ENCODE peak calls at places on chromosome 11, in six cellular contexts. One of them, this sample, is unnamed.

GRCh38 chr11:121762820-121763219 is 310.1 kb upstream of the SORL1-AS1 start:
- DNase-seq in NCI-H1930: no peak
- DNase-seq in epithelial cell of proximal tubule: no peak
- DNase-seq in nephron progenitor cell: no peak
- DNase-seq in lung: no peak
- DNase-seq in non-pigmented ciliary epithelial cell: no peak
- DNase-seq in this sample: peak

GRCh38 chr11:65471410-65471762 is 27.5 kb upstream of the MALAT1 start:
- DNase-seq in non-pigmented ciliary epithelial cell: no peak
- DNase-seq in NCI-H1930: no peak
- DNase-seq in epithelial cell of proximal tubule: no peak
- DNase-seq in nephron progenitor cell: no peak
- DNase-seq in lung: peak
- DNase-seq in this sample: peak

GRCh38 chr11:9756461-9756860 is 92.6 kb downstream of the SWAP70 start:
- DNase-seq in NCI-H1930: no peak
- DNase-seq in non-pigmented ciliary epithelial cell: no peak
- DNase-seq in lung: no peak
- DNase-seq in epithelial cell of proximal tubule: no peak
- DNase-seq in nephron progenitor cell: no peak
- DNase-seq in this sample: no peak

GRCh38 chr11:20059587-20060021 is 100.7 kb downstream of the DBX1 start:
- DNase-seq in nephron progenitor cell: no peak
- DNase-seq in NCI-H1930: no peak
- DNase-seq in epithelial cell of proximal tubule: no peak
- DNase-seq in lung: no peak
- DNase-seq in non-pigmented ciliary epithelial cell: no peak
- DNase-seq in this sample: no peak

GRCh38 chr11:12376259-12376971 is 956 bp upstream of the PARVA start:
- DNase-seq in lung: no peak
- DNase-seq in non-pigmented ciliary epithelial cell: no peak
- DNase-seq in epithelial cell of proximal tubule: peak
- DNase-seq in nephron progenitor cell: no peak
- DNase-seq in NCI-H1930: no peak
- DNase-seq in this sample: no peak

GRCh38 chr11:128498846-128499245 is 88.5 kb downstream of the ETS1 start:
- DNase-seq in NCI-H1930: no peak
- DNase-seq in epithelial cell of proximal tubule: no peak
- DNase-seq in nephron progenitor cell: no peak
- DNase-seq in lung: no peak
- DNase-seq in non-pigmented ciliary epithelial cell: no peak
- DNase-seq in this sample: no peak

GRCh38 chr11:105665281-105665680 is 55.4 kb downstream of the GRIA4 start:
- DNase-seq in NCI-H1930: no peak
- DNase-seq in lung: no peak
- DNase-seq in epithelial cell of proximal tubule: no peak
- DNase-seq in nephron progenitor cell: no peak
- DNase-seq in non-pigmented ciliary epithelial cell: no peak
- DNase-seq in this sample: no peak

GRCh38 chr11:72241290-72241781 is 2.6 kb downstream of the PHOX2A start:
- DNase-seq in epithelial cell of proximal tubule: no peak
- DNase-seq in lung: no peak
- DNase-seq in non-pigmented ciliary epithelial cell: no peak
- DNase-seq in NCI-H1930: no peak
- DNase-seq in nephron progenitor cell: no peak
- DNase-seq in this sample: no peak

GRCh38 chr11:28962492-28962891 is 854.3 kb downstream of the METTL15 start:
- DNase-seq in non-pigmented ciliary epithelial cell: no peak
- DNase-seq in lung: no peak
- DNase-seq in NCI-H1930: no peak
- DNase-seq in nephron progenitor cell: no peak
- DNase-seq in epithelial cell of proximal tubule: no peak
- DNase-seq in this sample: no peak

GRCh38 chr11:11533751-11534150 is 88.1 kb downstream of the GALNT18 start:
- DNase-seq in non-pigmented ciliary epithelial cell: no peak
- DNase-seq in epithelial cell of proximal tubule: no peak
- DNase-seq in NCI-H1930: no peak
- DNase-seq in nephron progenitor cell: no peak
- DNase-seq in lung: no peak
- DNase-seq in this sample: no peak

GRCh38 chr11:125370561-125371389 is 125.3 kb downstream of the FEZ1 start:
- DNase-seq in NCI-H1930: no peak
- DNase-seq in epithelial cell of proximal tubule: no peak
- DNase-seq in non-pigmented ciliary epithelial cell: no peak
- DNase-seq in lung: no peak
- DNase-seq in nephron progenitor cell: no peak
- DNase-seq in this sample: peak

GRCh38 chr11:60744114-60744513 is 12.6 kb upstream of the MS4A15 start:
- DNase-seq in non-pigmented ciliary epithelial cell: no peak
- DNase-seq in NCI-H1930: no peak
- DNase-seq in epithelial cell of proximal tubule: no peak
- DNase-seq in lung: no peak
- DNase-seq in nephron progenitor cell: no peak
- DNase-seq in this sample: no peak

GRCh38 chr11:60265373-60266214 is 14.9 kb upstream of the MS4A4A start:
- DNase-seq in nephron progenitor cell: peak
- DNase-seq in non-pigmented ciliary epithelial cell: no peak
- DNase-seq in lung: no peak
- DNase-seq in epithelial cell of proximal tubule: peak
- DNase-seq in NCI-H1930: peak
- DNase-seq in this sample: no peak

GRCh38 chr11:926341-926916 is 759 bp downstream of the AP2A2 start:
- DNase-seq in nephron progenitor cell: peak
- DNase-seq in epithelial cell of proximal tubule: no peak
- DNase-seq in non-pigmented ciliary epithelial cell: no peak
- DNase-seq in NCI-H1930: no peak
- DNase-seq in lung: peak
- DNase-seq in this sample: peak

GRCh38 chr11:117230981-117231636 is 764 bp downstream of the PCSK7 start:
- DNase-seq in nephron progenitor cell: no peak
- DNase-seq in epithelial cell of proximal tubule: no peak
- DNase-seq in non-pigmented ciliary epithelial cell: no peak
- DNase-seq in lung: no peak
- DNase-seq in NCI-H1930: no peak
- DNase-seq in this sample: no peak

GRCh38 chr11:28690746-28691145 is 582.6 kb downstream of the METTL15 start:
- DNase-seq in nephron progenitor cell: no peak
- DNase-seq in non-pigmented ciliary epithelial cell: no peak
- DNase-seq in NCI-H1930: no peak
- DNase-seq in lung: no peak
- DNase-seq in epithelial cell of proximal tubule: no peak
- DNase-seq in this sample: no peak

GRCh38 chr11:117302228-117302627 is 11.1 kb downstream of the BACE1-AS start:
- DNase-seq in non-pigmented ciliary epithelial cell: no peak
- DNase-seq in epithelial cell of proximal tubule: no peak
- DNase-seq in NCI-H1930: no peak
- DNase-seq in nephron progenitor cell: no peak
- DNase-seq in lung: no peak
- DNase-seq in this sample: no peak

GRCh38 chr11:114785820-114786219 is 107.5 kb downstream of the NXPE2 start:
- DNase-seq in nephron progenitor cell: no peak
- DNase-seq in epithelial cell of proximal tubule: no peak
- DNase-seq in NCI-H1930: no peak
- DNase-seq in non-pigmented ciliary epithelial cell: no peak
- DNase-seq in lung: no peak
- DNase-seq in this sample: peak

GRCh38 chr11:61980783-61981541 is 13.5 kb upstream of the FTH1 start:
- DNase-seq in NCI-H1930: no peak
- DNase-seq in lung: no peak
- DNase-seq in non-pigmented ciliary epithelial cell: no peak
- DNase-seq in nephron progenitor cell: no peak
- DNase-seq in epithelial cell of proximal tubule: no peak
- DNase-seq in this sample: no peak

GRCh38 chr11:41461057-41461681 is 1.7 kb upstream of the LRRC4C start:
- DNase-seq in lung: no peak
- DNase-seq in epithelial cell of proximal tubule: no peak
- DNase-seq in non-pigmented ciliary epithelial cell: no peak
- DNase-seq in nephron progenitor cell: no peak
- DNase-seq in NCI-H1930: no peak
- DNase-seq in this sample: no peak

GRCh38 chr11:126969865-126970479 is 30.6 kb downstream of the KIRREL3 start:
- DNase-seq in epithelial cell of proximal tubule: no peak
- DNase-seq in non-pigmented ciliary epithelial cell: no peak
- DNase-seq in nephron progenitor cell: peak
- DNase-seq in NCI-H1930: no peak
- DNase-seq in lung: no peak
- DNase-seq in this sample: peak

GRCh38 chr11:113313601-113314000 is 782 bp upstream of the TTC12 start:
- DNase-seq in lung: no peak
- DNase-seq in epithelial cell of proximal tubule: no peak
- DNase-seq in NCI-H1930: no peak
- DNase-seq in nephron progenitor cell: no peak
- DNase-seq in non-pigmented ciliary epithelial cell: no peak
- DNase-seq in this sample: no peak

GRCh38 chr11:70694371-70694770 is 296.0 kb downstream of the CTTN start:
- DNase-seq in nephron progenitor cell: no peak
- DNase-seq in non-pigmented ciliary epithelial cell: no peak
- DNase-seq in NCI-H1930: no peak
- DNase-seq in lung: no peak
- DNase-seq in epithelial cell of proximal tubule: no peak
- DNase-seq in this sample: no peak

GRCh38 chr11:127052420-127052819 is 51.9 kb upstream of the KIRREL3 start:
- DNase-seq in nephron progenitor cell: no peak
- DNase-seq in epithelial cell of proximal tubule: peak
- DNase-seq in NCI-H1930: no peak
- DNase-seq in lung: no peak
- DNase-seq in non-pigmented ciliary epithelial cell: no peak
- DNase-seq in this sample: no peak

GRCh38 chr11:2387266-2387982 is 10.3 kb downstream of the CD81 start:
- DNase-seq in lung: no peak
- DNase-seq in epithelial cell of proximal tubule: no peak
- DNase-seq in non-pigmented ciliary epithelial cell: no peak
- DNase-seq in nephron progenitor cell: no peak
- DNase-seq in NCI-H1930: no peak
- DNase-seq in this sample: no peak

GRCh38 chr11:12182650-12183511 is 72.5 kb downstream of the MICAL2 start:
- DNase-seq in NCI-H1930: no peak
- DNase-seq in nephron progenitor cell: peak
- DNase-seq in non-pigmented ciliary epithelial cell: peak
- DNase-seq in epithelial cell of proximal tubule: peak
- DNase-seq in lung: peak
- DNase-seq in this sample: no peak

GRCh38 chr11:120674537-120674936 is 163.0 kb downstream of the GRIK4 start:
- DNase-seq in NCI-H1930: no peak
- DNase-seq in lung: no peak
- DNase-seq in nephron progenitor cell: no peak
- DNase-seq in epithelial cell of proximal tubule: peak
- DNase-seq in non-pigmented ciliary epithelial cell: no peak
- DNase-seq in this sample: no peak

GRCh38 chr11:119892311-119892808 is 163.4 kb upstream of the NECTIN1 start:
- DNase-seq in non-pigmented ciliary epithelial cell: no peak
- DNase-seq in nephron progenitor cell: no peak
- DNase-seq in epithelial cell of proximal tubule: no peak
- DNase-seq in lung: no peak
- DNase-seq in NCI-H1930: no peak
- DNase-seq in this sample: peak

GRCh38 chr11:109854696-109855095 is 238.5 kb upstream of the ZC3H12C start:
- DNase-seq in epithelial cell of proximal tubule: no peak
- DNase-seq in non-pigmented ciliary epithelial cell: no peak
- DNase-seq in NCI-H1930: no peak
- DNase-seq in nephron progenitor cell: no peak
- DNase-seq in lung: no peak
- DNase-seq in this sample: no peak

GRCh38 chr11:60870276-60870675 is 2.9 kb downstream of the ZP1 start:
- DNase-seq in lung: no peak
- DNase-seq in NCI-H1930: no peak
- DNase-seq in epithelial cell of proximal tubule: no peak
- DNase-seq in non-pigmented ciliary epithelial cell: no peak
- DNase-seq in nephron progenitor cell: no peak
- DNase-seq in this sample: peak

GRCh38 chr11:12100886-12101285 is 9.5 kb upstream of the MICAL2 start:
- DNase-seq in lung: peak
- DNase-seq in non-pigmented ciliary epithelial cell: no peak
- DNase-seq in NCI-H1930: no peak
- DNase-seq in nephron progenitor cell: no peak
- DNase-seq in epithelial cell of proximal tubule: no peak
- DNase-seq in this sample: no peak

GRCh38 chr11:85953491-85954143 is 98.4 kb downstream of the CCDC83 start:
- DNase-seq in nephron progenitor cell: no peak
- DNase-seq in lung: no peak
- DNase-seq in NCI-H1930: no peak
- DNase-seq in epithelial cell of proximal tubule: no peak
- DNase-seq in non-pigmented ciliary epithelial cell: no peak
- DNase-seq in this sample: no peak

GRCh38 chr11:95517453-95517852 is 272.1 kb downstream of the FAM76B start:
- DNase-seq in non-pigmented ciliary epithelial cell: no peak
- DNase-seq in NCI-H1930: no peak
- DNase-seq in nephron progenitor cell: no peak
- DNase-seq in lung: no peak
- DNase-seq in epithelial cell of proximal tubule: no peak
- DNase-seq in this sample: no peak

GRCh38 chr11:114609429-114609828 is 13.8 kb upstream of the NXPE4 start:
- DNase-seq in NCI-H1930: no peak
- DNase-seq in lung: no peak
- DNase-seq in epithelial cell of proximal tubule: no peak
- DNase-seq in non-pigmented ciliary epithelial cell: no peak
- DNase-seq in nephron progenitor cell: no peak
- DNase-seq in this sample: no peak

GRCh38 chr11:87281496-87281895 is 243.8 kb downstream of the TMEM135 start:
- DNase-seq in non-pigmented ciliary epithelial cell: no peak
- DNase-seq in lung: no peak
- DNase-seq in nephron progenitor cell: no peak
- DNase-seq in epithelial cell of proximal tubule: no peak
- DNase-seq in NCI-H1930: no peak
- DNase-seq in this sample: no peak

GRCh38 chr11:57303280-57303989 is 21.3 kb downstream of the TNKS1BP1 start:
- DNase-seq in lung: no peak
- DNase-seq in NCI-H1930: no peak
- DNase-seq in non-pigmented ciliary epithelial cell: no peak
- DNase-seq in epithelial cell of proximal tubule: no peak
- DNase-seq in nephron progenitor cell: no peak
- DNase-seq in this sample: peak

This sample was measured in WERI-Rb-1.